ENCODE peak calls at places on chromosomes 7 and 10, in eight cellular contexts. N is central memory CD8-positive, alpha-beta T cell; D is uterus; R is retinal pigment epithelial cell; T is GM12892; E is NCI-H1436; H is NCI-H774; C is IMR-90. U is an unnamed sample.

GRCh38 chr10:61961278-61961677 is 59.8 kb downstream of the ARID5B start:
- DNase-seq in H (no peak), E (no peak), T (no peak), C (no peak), N (peak), D (no peak), R (no peak), U (no peak)

GRCh38 chr10:124095096-124095495 is 1.7 kb upstream of the CHST15 start:
- DNase-seq in T (no peak), H (no peak), N (no peak), C (no peak), E (no peak), R (no peak), D (no peak), U (no peak)

GRCh38 chr10:79927111-79927828 is 21.6 kb downstream of the SFTPD start:
- DNase-seq in E (no peak), C (no peak), H (no peak), T (no peak), D (no peak), R (no peak), N (no peak), U (no peak)

GRCh38 chr10:121069061-121069850 is 218.1 kb downstream of the WDR11 start:
- DNase-seq in E (no peak), D (no peak), T (peak), H (no peak), N (no peak), R (no peak), C (no peak), U (no peak)

GRCh38 chr10:74823791-74824183 is 2.6 kb upstream of the KAT6B start:
- DNase-seq in R (no peak), H (no peak), T (no peak), E (no peak), D (no peak), C (peak), N (no peak), U (no peak)

GRCh38 chr10:1369197-1369596 is 313.0 kb downstream of the WDR37 start:
- DNase-seq in R (no peak), D (no peak), H (no peak), E (no peak), T (no peak), N (no peak), C (no peak), U (no peak)

GRCh38 chr7:156768698-156769472 is 124.1 kb downstream of the LMBR1 start:
- DNase-seq in N (no peak), T (no peak), H (no peak), R (peak), C (no peak), D (no peak), E (no peak), U (no peak)

GRCh38 chr10:118832242-118832651 is 77.5 kb upstream of the CACUL1 start:
- DNase-seq in C (peak), N (no peak), T (no peak), R (no peak), H (no peak), E (no peak), D (peak), U (no peak)

GRCh38 chr7:144384555-144385245 is 18.8 kb downstream of the NOBOX start:
- DNase-seq in R (peak), H (no peak), C (no peak), N (no peak), D (no peak), E (no peak), T (no peak), U (no peak)

GRCh38 chr10:56298941-56299340 is 62.1 kb downstream of the ZWINT start:
- DNase-seq in H (no peak), R (no peak), T (no peak), E (no peak), N (no peak), D (no peak), C (no peak), U (no peak)

GRCh38 chr10:132248455-132249231 is 59.1 kb downstream of the STK32C start:
- DNase-seq in D (no peak), R (no peak), C (no peak), T (peak), N (no peak), H (peak), E (peak), U (no peak)

GRCh38 chr10:78657622-78658165 is 411.1 kb upstream of the ZMIZ1 start:
- DNase-seq in R (no peak), E (peak), T (peak), C (peak), H (peak), N (peak), D (peak), U (no peak)

GRCh38 chr7:44572771-44573170 is 937 bp downstream of the DDX56 start:
- DNase-seq in D (no peak), T (no peak), H (no peak), E (no peak), N (no peak), R (no peak), C (no peak), U (no peak)

GRCh38 chr7:154777023-154777422 is 225.9 kb downstream of the PAXIP1 start:
- DNase-seq in D (no peak), T (no peak), N (no peak), H (no peak), R (peak), E (no peak), C (no peak), U (no peak)

GRCh38 chr10:50325449-50326188 is 74.3 kb upstream of the ASAH2 start:
- DNase-seq in N (no peak), H (no peak), C (peak), T (no peak), E (no peak), D (peak), R (peak), U (peak)

GRCh38 chr7:126535176-126535575 is 717.6 kb downstream of the GRM8 start:
- DNase-seq in N (no peak), D (no peak), T (no peak), E (peak), C (no peak), H (peak), R (no peak), U (no peak)

GRCh38 chr7:102279537-102280400 is 6.9 kb upstream of the SH2B2 start:
- DNase-seq in C (peak), R (no peak), N (peak), H (peak), E (peak), D (peak), T (peak), U (no peak)

GRCh38 chr7:33761440-33762080 is 143.8 kb upstream of the BMPER start:
- DNase-seq in H (no peak), D (no peak), E (peak), T (no peak), C (no peak), N (no peak), R (no peak), U (no peak)

GRCh38 chr7:116441534-116441933 is 58.0 kb upstream of the CAV2 start:
- DNase-seq in T (no peak), H (no peak), N (no peak), R (no peak), E (no peak), C (peak), D (no peak), U (no peak)

GRCh38 chr7:134599371-134599770 is 47.3 kb upstream of the BPGM start:
- DNase-seq in R (no peak), H (no peak), T (no peak), N (no peak), D (no peak), C (no peak), E (peak), U (no peak)

GRCh38 chr7:144818516-144818915 is 17.3 kb downstream of the TPK1 start:
- DNase-seq in R (no peak), E (no peak), N (peak), T (no peak), D (no peak), H (no peak), C (no peak), U (no peak)

U was measured in epithelial cell of proximal tubule.